ENCODE peak calls at places on chromosomes 1 and 21, in four cellular contexts. Q is left kidney, D is IMR-90, I is mammary epithelial cell. F is an unnamed sample.

GRCh38 chr1:16905856-16906702 is 10.3 kb downstream of the RNU1-2 start:
- DNase-seq in Q (no peak), D (peak), I (peak), F (no peak)

GRCh38 chr1:235566092-235566491 is 61.8 kb upstream of the B3GALNT2 start:
- DNase-seq in Q (no peak), D (no peak), I (no peak), F (no peak)

GRCh38 chr1:186461014-186461413 is at the start of gene PDC:
- DNase-seq in Q (no peak), D (no peak), I (no peak), F (no peak)

GRCh38 chr21:44875341-44875740 is 1.9 kb upstream of the PTTG1IP start:
- DNase-seq in Q (peak), D (peak), I (peak), F (peak)

GRCh38 chr1:234601217-234602017 is 8.6 kb downstream of the IRF2BP2 start:
- DNase-seq in Q (peak), D (peak), I (peak), F (peak)

GRCh38 chr1:205355054-205355453 is 1.7 kb downstream of the KLHDC8A start:
- DNase-seq in Q (no peak), D (no peak), I (peak), F (peak)

GRCh38 chr1:43525995-43526394 is 4.7 kb upstream of the PTPRF start:
- DNase-seq in Q (no peak), D (peak), I (peak), F (peak)

GRCh38 chr1:51019811-51020210 is 49.8 kb downstream of the CDKN2C start:
- DNase-seq in Q (no peak), D (no peak), I (no peak), F (no peak)

GRCh38 chr1:159923203-159924024 is 1.9 kb downstream of the TAGLN2 start:
- DNase-seq in Q (peak), D (peak), I (peak), F (peak)

GRCh38 chr1:192652159-192652558 is 16.2 kb downstream of the RGS13 start:
- DNase-seq in Q (no peak), D (no peak), I (no peak), F (no peak)

GRCh38 chr1:2607681-2608041 is 21.1 kb downstream of the PRXL2B start:
- DNase-seq in Q (peak), D (no peak), I (no peak), F (no peak)

GRCh38 chr1:39852876-39853275 is 30.4 kb downstream of the TRIT1 start:
- DNase-seq in Q (no peak), D (no peak), I (no peak), F (no peak)

GRCh38 chr1:230425252-230426061 is 675 bp downstream of the PGBD5 start:
- DNase-seq in Q (peak), D (no peak), I (no peak), F (no peak)

GRCh38 chr1:156385534-156386031 is 16.6 kb downstream of the RHBG start:
- DNase-seq in Q (peak), D (peak), I (peak), F (peak)

GRCh38 chr1:113534130-113534817 is 144.0 kb downstream of the MAGI3 start:
- DNase-seq in Q (no peak), D (peak), I (peak), F (peak)

GRCh38 chr1:235649722-235650163 is at the start of gene GNG4:
- DNase-seq in Q (peak), D (no peak), I (no peak), F (no peak)

GRCh38 chr1:1462318-1462966 is 9.1 kb upstream of the ATAD3B start:
- DNase-seq in Q (peak), D (no peak), I (peak), F (no peak)

GRCh38 chr1:222105393-222105737 is 363.5 kb upstream of the DUSP10 start:
- DNase-seq in Q (peak), D (no peak), I (peak), F (no peak)

GRCh38 chr1:52602328-52603300 is at the start of gene GPX7:
- DNase-seq in Q (peak), D (peak), I (no peak), F (peak)

GRCh38 chr1:107750364-107750959 is 214.5 kb downstream of the VAV3 start:
- DNase-seq in Q (peak), D (peak), I (peak), F (peak)

GRCh38 chr1:64162151-64162550 is 41.3 kb upstream of the UBE2U start:
- DNase-seq in Q (peak), D (no peak), I (no peak), F (no peak)

GRCh38 chr21:17925900-17926299 is 106.7 kb upstream of the C21orf91 start:
- DNase-seq in Q (peak), D (peak), I (no peak), F (no peak)

GRCh38 chr1:27868932-27869718 is 3.2 kb upstream of the THEMIS2 start:
- DNase-seq in Q (no peak), D (no peak), I (no peak), F (no peak)

GRCh38 chr1:14970115-14970798 is 183.3 kb upstream of the TMEM51 start:
- DNase-seq in Q (peak), D (peak), I (peak), F (peak)

GRCh38 chr1:231544943-231545592 is 16.6 kb downstream of the TSNAX start:
- DNase-seq in Q (no peak), D (no peak), I (no peak), F (no peak)

GRCh38 chr21:44462090-44462833 is 7.0 kb downstream of the LRRC3 start:
- DNase-seq in Q (no peak), D (no peak), I (no peak), F (no peak)

GRCh38 chr1:181518152-181518551 is 34.8 kb downstream of the CACNA1E start:
- DNase-seq in Q (no peak), D (no peak), I (no peak), F (no peak)

GRCh38 chr1:154744352-154744751 is 125.7 kb downstream of the KCNN3 start:
- DNase-seq in Q (no peak), D (no peak), I (no peak), F (no peak)

GRCh38 chr21:45105906-45106485 is 31.6 kb downstream of the ADARB1 start:
- DNase-seq in Q (no peak), D (no peak), I (no peak), F (no peak)

GRCh38 chr21:43826623-43826974 is 37.2 kb downstream of the RRP1 start:
- DNase-seq in Q (no peak), D (no peak), I (no peak), F (no peak)

GRCh38 chr1:64098856-64099606 is 104.4 kb upstream of the UBE2U start:
- DNase-seq in Q (peak), D (no peak), I (no peak), F (no peak)

GRCh38 chr1:214446772-214447556 is 104.4 kb downstream of the PTPN14 start:
- DNase-seq in Q (peak), D (peak), I (peak), F (peak)

GRCh38 chr1:202802998-202803932 is 5.0 kb downstream of the KDM5B start:
- DNase-seq in Q (no peak), D (peak), I (peak), F (peak)